ENCODE peak calls at places on chromosomes 13 and 19, in four cellular contexts. W is left lung, P is foreskin keratinocyte, J is psoas muscle. R is an unnamed sample.

GRCh38 chr13:40433577-40433976 is 232.9 kb downstream of the FOXO1 start:
- ATAC-seq in W (no peak), P (no peak), J (no peak), R (no peak)

GRCh38 chr13:45811891-45812583 is 39.5 kb downstream of the SIAH3 start:
- ATAC-seq in W (no peak), P (peak; percentile 84), J (no peak), R (no peak)

GRCh38 chr13:44758595-44759221 is 182.6 kb upstream of the TSC22D1 start:
- ATAC-seq in W (peak; percentile 45), P (peak; percentile 96), J (peak; percentile 49), R (no peak)

GRCh38 chr19:2820112-2820702 is 539 bp downstream of the ZNF554 start:
- ATAC-seq in W (peak; percentile 12), P (peak; percentile 11), J (peak; percentile 22), R (peak; percentile 18)

GRCh38 chr13:27622102-27622820 is 569 bp downstream of the POLR1D start:
- ATAC-seq in W (no peak), P (no peak), J (no peak), R (no peak)

GRCh38 chr13:72645521-72645920 is 81.9 kb downstream of the MZT1 start:
- ATAC-seq in W (no peak), P (no peak), J (no peak), R (no peak)

GRCh38 chr19:32387701-32388392 is 17.7 kb upstream of the DPY19L3 start:
- ATAC-seq in W (no peak), P (no peak), J (no peak), R (no peak)

GRCh38 chr13:20702530-20702929 is 969 bp upstream of the IL17D start:
- ATAC-seq in W (peak; percentile 21), P (no peak), J (no peak), R (no peak)

GRCh38 chr19:51983361-51983760 is 3.3 kb downstream of the ZNF350 start:
- ATAC-seq in W (no peak), P (no peak), J (no peak), R (no peak)

GRCh38 chr13:79503473-79504017 is 22.6 kb downstream of the NDFIP2 start:
- ATAC-seq in W (no peak), P (no peak), J (no peak), R (no peak)

GRCh38 chr19:44663996-44664395 is 7.3 kb upstream of the CEACAM19 start:
- ATAC-seq in W (no peak), P (no peak), J (no peak), R (no peak)

GRCh38 chr19:12703056-12703455 is 6.6 kb upstream of the FBXW9 start:
- ATAC-seq in W (no peak), P (no peak), J (no peak), R (no peak)

GRCh38 chr13:44237276-44237767 is 136.3 kb upstream of the SERP2 start:
- ATAC-seq in W (peak; percentile 91), P (peak; percentile 85), J (peak; percentile 88), R (peak; percentile 98)

GRCh38 chr19:4403005-4403761 is 743 bp downstream of the CHAF1A start:
- ATAC-seq in W (no peak), P (no peak), J (no peak), R (no peak)

GRCh38 chr13:75482070-75482819 is at the start of gene TBC1D4:
- ATAC-seq in W (peak; percentile 91), P (peak; percentile 85), J (peak; percentile 79), R (peak; percentile 87)

GRCh38 chr13:111325146-111325890 is 4.9 kb downstream of the TEX29 start:
- ATAC-seq in W (no peak), P (no peak), J (no peak), R (no peak)
- H3K27me3 ChIP-seq in W (no peaks in the 10 kb centered on the region), P (no peaks in the 10 kb centered on the region), J (no peaks in the 10 kb centered on the region), R (no peaks in the 10 kb centered on the region)

DNA sequence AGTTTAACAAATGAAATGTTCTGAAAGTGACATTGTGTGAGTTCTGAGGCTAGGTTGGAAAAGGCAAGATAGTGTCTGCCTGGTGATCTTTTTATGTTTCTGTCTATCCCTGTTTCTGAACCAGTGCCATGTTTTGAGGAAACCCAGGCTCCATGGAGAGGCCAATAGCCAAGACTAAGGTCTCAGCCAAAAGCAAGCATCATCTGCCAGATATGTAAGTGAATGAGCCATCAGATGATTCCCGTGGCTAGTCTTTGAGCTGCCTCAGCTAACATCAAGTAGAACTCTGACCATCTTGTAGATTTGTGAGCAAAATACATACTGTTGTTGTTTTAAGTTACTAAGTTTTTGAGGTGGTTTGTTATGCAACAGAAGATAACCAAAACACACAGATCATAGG is 19.6 kb upstream of the CCNA1 start:
- ATAC-seq in W (no peak), P (no peak), J (no peak), R (no peak)
- H3K4me1 ChIP-seq in W (peaks cover 8% of the 10 kb centered on the region), P (peaks cover 7% of the 10 kb centered on the region), J (no peaks in the 10 kb centered on the region), R (no peaks in the 10 kb centered on the region)

GRCh38 chr19:45779231-45780145 is 2.8 kb downstream of the DMPK start:
- ATAC-seq in W (peak; percentile 89), P (peak; percentile 81), J (no peak), R (peak; percentile 86)

GRCh38 chr19:45780448-45781281 is 1.6 kb downstream of the DMPK start:
- ATAC-seq in W (no peak), P (no peak), J (no peak), R (no peak)

GRCh38 chr19:45781282-45782161 is 768 bp downstream of the DMPK start:
- ATAC-seq in W (peak; percentile 36), P (peak; percentile 50), J (peak; percentile 82), R (no peak)

GRCh38 chr19:45778010-45778671 is 4.1 kb downstream of the DMPK start:
- ATAC-seq in W (no peak), P (no peak), J (no peak), R (no peak)

GRCh38 chr19:45780146-45780447 is 2.2 kb downstream of the DMPK start:
- ATAC-seq in W (no peak), P (no peak), J (no peak), R (no peak)
- H3K27ac ChIP-seq in W (no peak overlapping the region), P (no peak overlapping the region), J (peak overlapping the region; percentile 98), R (peak overlapping the region; percentile 75)

GRCh38 chr19:39499932-39500331 is 1.2 kb downstream of the DLL3 start:
- ATAC-seq in W (no peak), P (no peak), J (no peak), R (no peak)
- H3K27me3 ChIP-seq in W (peaks cover 100% of the 10 kb centered on the region), P (peaks cover 69% of the 10 kb centered on the region), J (peaks cover 84% of the 10 kb centered on the region), R (peaks cover 92% of the 10 kb centered on the region)

DNA sequence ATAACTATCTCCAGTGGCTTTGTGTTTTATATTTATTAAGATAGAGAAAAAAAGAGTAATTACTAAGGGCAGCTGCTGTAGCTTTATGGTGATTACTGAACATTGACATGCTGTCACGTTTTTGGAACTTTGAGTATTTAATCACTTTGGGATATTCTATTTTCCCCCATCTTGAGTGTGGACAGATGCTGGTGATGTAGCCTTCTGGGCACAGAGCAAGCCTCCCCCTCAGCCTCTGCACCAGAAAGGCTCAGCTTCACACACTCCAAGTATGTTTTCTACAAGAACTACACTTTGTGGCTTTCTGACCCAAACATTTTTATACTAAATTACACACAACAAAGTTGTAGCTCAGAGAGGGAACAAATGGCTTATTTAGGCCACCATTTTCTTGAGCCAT is 1.1 kb downstream of the ALOX5AP start:
- ATAC-seq in W (no peak), P (no peak), J (no peak), R (no peak)
- H3K4me1 ChIP-seq in W (peaks cover 62% of the 10 kb centered on the region), P (peaks cover 22% of the 10 kb centered on the region), J (no peaks in the 10 kb centered on the region), R (no peaks in the 10 kb centered on the region)

GRCh38 chr13:41622545-41623429 is 165.4 kb downstream of the RGCC start:
- ATAC-seq in W (peak; percentile 76), P (no peak), J (no peak), R (peak; percentile 94)
- H3K27ac ChIP-seq in W (peak overlapping the region; percentile 53), P (no peak overlapping the region), J (no peak overlapping the region), R (peak overlapping the region; percentile 39)

DNA sequence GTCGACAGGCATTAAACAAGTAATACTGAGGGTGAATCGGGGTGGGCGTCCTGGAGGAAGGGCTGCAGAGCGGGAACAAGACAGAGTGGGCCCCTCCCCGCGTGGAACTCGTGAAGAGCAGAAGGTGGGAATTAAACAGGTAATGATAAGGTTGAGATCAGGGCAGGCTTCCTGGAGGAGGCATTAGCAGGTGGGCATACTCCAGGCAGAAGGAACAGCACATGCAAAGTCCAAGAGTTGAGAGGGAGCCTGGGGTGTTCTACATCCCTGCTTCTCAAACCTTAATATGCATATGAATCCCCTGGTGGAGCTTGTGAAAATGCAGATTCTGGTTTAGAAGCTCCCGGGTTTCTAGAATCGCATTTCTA is 23.3 kb downstream of the SLC8A2 start:
- ATAC-seq in W (no peak), P (no peak), J (no peak), R (no peak)
- H3K27me3 ChIP-seq in W (peaks cover 95% of the 10 kb centered on the region), P (peaks cover 83% of the 10 kb centered on the region), J (peaks cover 84% of the 10 kb centered on the region), R (peaks cover 59% of the 10 kb centered on the region)

DNA sequence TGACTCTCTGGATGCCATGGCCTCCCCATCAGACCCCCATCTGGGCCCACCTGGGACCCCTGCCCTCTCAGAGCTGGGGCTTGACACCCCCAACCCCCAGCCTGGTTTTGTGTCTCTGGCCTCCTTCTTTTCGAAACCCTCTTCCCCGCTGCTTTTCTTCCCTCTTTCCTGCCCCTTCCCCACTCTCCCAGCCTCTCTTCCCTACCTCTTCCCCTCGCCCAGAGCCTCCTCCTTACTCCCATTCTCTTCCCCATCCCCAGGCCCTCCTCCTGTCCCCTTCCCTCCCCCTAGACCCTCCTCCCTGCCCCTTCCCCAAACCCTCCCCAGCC is 2.1 kb downstream of the TNFSF9 start:
- ATAC-seq in W (no peak), P (no peak), J (no peak), R (no peak)
- H3K4me1 ChIP-seq in W (peaks cover 41% of the 10 kb centered on the region), P (peaks cover 7% of the 10 kb centered on the region), J (peaks cover 7% of the 10 kb centered on the region), R (peaks cover 39% of the 10 kb centered on the region)

DNA sequence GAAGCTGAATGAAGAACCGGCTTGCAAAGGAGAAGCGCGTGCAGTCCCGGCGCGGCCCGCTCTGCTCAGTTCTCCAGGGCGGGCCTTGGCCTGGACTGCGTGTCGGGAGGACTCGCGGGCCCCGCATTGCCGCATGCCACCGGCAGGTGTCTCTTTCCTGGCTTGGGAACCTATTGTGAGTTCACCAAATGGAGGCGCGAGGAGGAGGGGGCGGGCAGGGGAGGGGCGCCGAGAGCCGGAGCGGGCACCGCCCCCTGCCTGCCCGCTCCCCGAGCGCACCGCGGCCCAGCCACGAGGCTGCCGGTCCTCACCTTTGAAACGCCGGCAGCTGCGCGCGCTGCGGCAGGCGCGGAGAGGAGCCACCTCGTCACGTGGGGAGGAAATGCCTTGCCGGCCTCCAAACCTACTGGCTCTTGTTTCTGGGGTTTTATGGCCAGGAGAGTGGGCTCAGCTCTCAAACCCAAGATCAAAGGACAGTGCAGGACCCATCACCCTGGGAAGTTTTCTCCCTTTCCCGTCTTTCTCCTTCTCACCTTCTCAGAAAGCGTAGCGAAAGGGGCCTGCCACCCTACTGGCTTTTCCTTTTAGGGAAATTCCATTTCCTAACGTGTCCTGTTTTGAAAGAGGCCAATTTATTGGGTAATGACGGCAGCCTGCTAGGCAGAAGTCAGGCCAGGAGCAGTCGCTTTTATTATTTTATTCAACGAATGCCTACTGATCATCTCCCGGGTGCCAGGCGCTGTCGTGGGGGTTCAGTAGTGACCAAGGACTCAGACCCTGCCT is 13.8 kb upstream of the UBE2L5 start:
- ATAC-seq in W (peak; percentile 99), P (peak; percentile 95), J (peak; percentile 97), R (peak; percentile 93)
- H3K27ac ChIP-seq in W (peak overlapping the region; percentile 92), P (peak overlapping the region; percentile 60), J (peak overlapping the region; percentile 85), R (peak overlapping the region; percentile 82)

R was measured in gastroesophageal sphincter.